ENCODE peak calls at places on chromosomes 1 and 21, in eight cellular contexts. B is fibroblast of lung, M is HepG2, H is neural progenitor cell, X is GM23248, S is K562, O is MM.1S, V is astrocyte. E is an unnamed sample.

GRCh38 chr21:38438476-38438893 is 59.8 kb downstream of the ERG start:
- DNase-seq in B (peak), M (no peak), H (no peak), X (peak), S (no peak), O (no peak), V (peak), E (no peak)

GRCh38 chr21:44964381-44964780 is 24.6 kb downstream of the SLX9 start:
- DNase-seq in B (no peak), M (no peak), H (no peak), X (no peak), S (no peak), O (no peak), V (no peak), E (no peak)

GRCh38 chr1:230507671-230508407 is 81.7 kb upstream of the PGBD5 start:
- DNase-seq in B (peak), M (no peak), H (no peak), X (peak), S (no peak), O (no peak), V (peak), E (no peak)

GRCh38 chr1:185200889-185201288 is 43.9 kb downstream of the SWT1 start:
- DNase-seq in B (no peak), M (no peak), H (peak), X (no peak), S (no peak), O (no peak), V (no peak), E (no peak)

GRCh38 chr1:204398197-204399125 is 13.2 kb downstream of the PPP1R15B start:
- DNase-seq in B (peak), M (peak), H (peak), X (peak), S (peak), O (peak), V (peak), E (no peak)

GRCh38 chr21:26471116-26471505 is 102.0 kb downstream of the CYYR1 start:
- DNase-seq in B (no peak), M (no peak), H (no peak), X (no peak), S (no peak), O (no peak), V (no peak), E (no peak)

GRCh38 chr1:181659348-181659957 is 176.1 kb downstream of the CACNA1E start:
- DNase-seq in B (no peak), M (peak), H (no peak), X (no peak), S (no peak), O (no peak), V (no peak), E (no peak)

GRCh38 chr1:206422525-206422924 is 47.8 kb upstream of the IKBKE start:
- DNase-seq in B (no peak), M (no peak), H (no peak), X (no peak), S (no peak), O (no peak), V (no peak), E (no peak)

GRCh38 chr1:25744140-25744581 is 55.8 kb upstream of the SELENON start:
- DNase-seq in B (peak), M (no peak), H (peak), X (peak), S (peak), O (no peak), V (peak), E (no peak)

GRCh38 chr1:21508580-21509350 is 458 bp upstream of the ALPL start:
- DNase-seq in B (peak), M (no peak), H (peak), X (peak), S (peak), O (peak), V (no peak), E (no peak)

GRCh38 chr1:147539122-147539575 is 2.2 kb upstream of the BCL9 start:
- DNase-seq in B (peak), M (peak), H (no peak), X (peak), S (peak), O (no peak), V (peak), E (no peak)

GRCh38 chr1:1406101-1406820 is 832 bp downstream of the MRPL20 start:
- DNase-seq in B (no peak), M (no peak), H (no peak), X (peak), S (peak), O (no peak), V (no peak), E (no peak)

GRCh38 chr1:65946960-65947359 is 154.3 kb downstream of the PDE4B start:
- DNase-seq in B (no peak), M (no peak), H (no peak), X (peak), S (no peak), O (no peak), V (no peak), E (no peak)

GRCh38 chr1:237029850-237030535 is 12.0 kb upstream of the RYR2 start:
- DNase-seq in B (no peak), M (no peak), H (no peak), X (no peak), S (no peak), O (no peak), V (no peak), E (no peak)

GRCh38 chr1:29124366-29125236 is 898 bp upstream of the TMEM200B start:
- DNase-seq in B (peak), M (peak), H (peak), X (peak), S (peak), O (peak), V (peak), E (no peak)
- TF ChIP-seq EZH2 in B (no peak), M (no peak), H (no peak), X (no peak), S (no peak), O (no peak), V (peak), E (no peak)

GRCh38 chr1:245694476-245695195 is 539.9 kb downstream of the KIF26B start:
- DNase-seq in B (no peak), M (no peak), H (no peak), X (no peak), S (no peak), O (no peak), V (no peak), E (no peak)

GRCh38 chr1:245698860-245699259 is 544.1 kb downstream of the KIF26B start:
- DNase-seq in B (no peak), M (no peak), H (no peak), X (no peak), S (no peak), O (no peak), V (no peak), E (no peak)

GRCh38 chr1:245695211-245695610 is 540.4 kb downstream of the KIF26B start:
- DNase-seq in B (no peak), M (no peak), H (no peak), X (no peak), S (no peak), O (no peak), V (no peak), E (no peak)

GRCh38 chr1:245700631-245701030 is 545.8 kb downstream of the KIF26B start:
- DNase-seq in B (no peak), M (no peak), H (no peak), X (no peak), S (no peak), O (no peak), V (no peak), E (no peak)

GRCh38 chr1:245698116-245698515 is 543.3 kb downstream of the KIF26B start:
- DNase-seq in B (no peak), M (no peak), H (no peak), X (no peak), S (no peak), O (no peak), V (no peak), E (no peak)
- H3K9ac ChIP-seq in B (no peak), M (no peak), H (no peak), X (no peak), S (no peak), O (no peak), V (no peak), E (no peak)

GRCh38 chr1:200890818-200891773 is 3.6 kb upstream of the INAVA start:
- DNase-seq in B (peak), M (peak), H (peak), X (peak), S (no peak), O (peak), V (peak), E (no peak)
- TF ChIP-seq EZH2 in B (peak), M (no peak), H (no peak), X (peak), S (no peak), O (no peak), V (no peak), E (no peak)

DNA sequence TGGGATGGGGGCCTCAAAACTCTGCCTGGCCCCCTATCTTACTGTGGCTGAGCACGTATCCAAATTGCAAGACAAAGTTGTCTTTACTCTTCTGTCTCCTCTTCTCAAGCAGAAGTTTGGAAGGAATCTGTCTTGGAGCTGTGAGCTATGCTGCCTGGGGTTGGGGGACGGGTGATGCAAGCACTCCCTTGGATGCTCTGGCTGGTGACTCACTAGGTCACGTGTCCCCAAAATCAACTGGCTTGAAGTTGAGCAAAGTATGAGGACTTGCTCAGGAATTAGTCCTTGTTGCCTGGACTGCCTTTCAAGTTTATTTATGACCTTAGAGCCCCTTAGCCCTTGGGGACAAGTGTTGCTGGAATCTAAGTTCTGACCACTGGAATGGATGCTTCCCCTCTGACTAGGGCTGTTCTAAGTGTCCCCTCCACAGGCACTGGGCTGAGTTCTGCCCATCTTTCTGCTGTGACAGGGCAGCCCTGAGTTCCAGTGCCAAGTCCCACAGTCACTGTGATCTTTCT is 269.5 kb downstream of the HHAT start:
- DNase-seq in B (peak), M (peak), H (no peak), X (peak), S (peak), O (no peak), V (peak), E (no peak)
- H3K9ac ChIP-seq in B (peak), M (no peak), H (no peak), X (peak), S (no peak), O (no peak), V (peak), E (no peak)

GRCh38 chr1:84892657-84893618 is at the start of gene LPAR3:
- DNase-seq in B (no peak), M (no peak), H (peak), X (peak), S (peak), O (no peak), V (no peak), E (no peak)
- TF ChIP-seq EZH2 in B (peak), M (no peak), H (no peak), X (no peak), S (no peak), O (no peak), V (peak), E (no peak)

GRCh38 chr1:82073659-82074058 is 272.9 kb downstream of the ADGRL2 start:
- DNase-seq in B (no peak), M (no peak), H (no peak), X (no peak), S (no peak), O (no peak), V (no peak), E (no peak)
- H3K9ac ChIP-seq in B (no peak), M (no peak), H (no peak), X (no peak), S (no peak), O (no peak), V (no peak), E (no peak)

DNA sequence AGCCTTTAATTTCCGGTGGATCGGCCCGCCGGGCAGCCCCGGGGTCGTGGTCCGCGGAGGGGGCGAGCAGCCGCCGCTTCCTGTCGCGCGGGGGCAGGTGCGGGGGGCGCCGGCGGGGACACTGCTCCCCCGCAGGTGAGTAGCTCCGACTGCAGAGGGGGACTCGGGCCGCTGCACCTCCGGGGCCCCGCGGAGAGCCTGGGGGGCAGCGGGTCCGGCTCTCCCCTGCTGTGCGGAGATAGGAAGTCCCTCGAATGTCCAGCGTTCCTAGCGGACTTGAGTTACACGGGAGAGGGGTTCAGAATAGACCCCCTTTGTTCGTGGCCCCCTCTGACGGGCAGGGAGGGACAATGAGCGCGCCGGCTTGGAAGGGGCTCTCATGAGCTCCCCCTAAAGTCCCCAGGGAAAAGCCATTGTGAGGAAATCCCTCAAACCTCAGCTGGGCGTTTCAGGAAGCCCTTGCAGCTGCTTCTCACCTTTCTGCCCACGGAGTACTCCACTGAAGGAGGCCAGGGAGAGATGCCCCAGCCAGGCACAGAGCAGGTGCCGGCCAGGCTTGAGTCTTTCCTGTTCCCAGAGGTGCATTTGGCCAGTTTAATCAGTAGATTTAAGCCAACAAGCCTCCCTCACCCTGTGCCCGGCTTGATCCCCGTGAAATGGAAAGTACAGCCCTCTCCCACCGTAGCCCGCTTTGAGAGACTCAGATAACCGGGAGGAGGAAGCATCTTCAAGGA is 925 bp downstream of the PDE9A start:
- DNase-seq in B (no peak), M (peak), H (peak), X (no peak), S (no peak), O (no peak), V (no peak), E (no peak)
- TF ChIP-seq EZH2 in B (peak), M (no peak), H (no peak), X (peak), S (no peak), O (peak), V (peak), E (no peak)

GRCh38 chr1:51359860-51360259 is 29.5 kb upstream of the TTC39A start:
- DNase-seq in B (no peak), M (no peak), H (no peak), X (no peak), S (no peak), O (no peak), V (no peak), E (no peak)
- H3K9ac ChIP-seq in B (no peak), M (no peak), H (no peak), X (no peak), S (no peak), O (no peak), V (no peak), E (no peak)

GRCh38 chr1:18641005-18641941 is 10.6 kb downstream of the PAX7 start:
- DNase-seq in B (no peak), M (no peak), H (peak), X (no peak), S (no peak), O (no peak), V (no peak), E (peak)

GRCh38 chr1:18638818-18639193 is 8.2 kb downstream of the PAX7 start:
- DNase-seq in B (no peak), M (no peak), H (no peak), X (no peak), S (no peak), O (no peak), V (no peak), E (no peak)

GRCh38 chr1:18639335-18640055 is 8.8 kb downstream of the PAX7 start:
- DNase-seq in B (no peak), M (no peak), H (peak), X (no peak), S (no peak), O (no peak), V (no peak), E (no peak)

GRCh38 chr1:18642278-18643095 is 11.8 kb downstream of the PAX7 start:
- DNase-seq in B (no peak), M (no peak), H (peak), X (no peak), S (no peak), O (no peak), V (no peak), E (no peak)

DNA sequence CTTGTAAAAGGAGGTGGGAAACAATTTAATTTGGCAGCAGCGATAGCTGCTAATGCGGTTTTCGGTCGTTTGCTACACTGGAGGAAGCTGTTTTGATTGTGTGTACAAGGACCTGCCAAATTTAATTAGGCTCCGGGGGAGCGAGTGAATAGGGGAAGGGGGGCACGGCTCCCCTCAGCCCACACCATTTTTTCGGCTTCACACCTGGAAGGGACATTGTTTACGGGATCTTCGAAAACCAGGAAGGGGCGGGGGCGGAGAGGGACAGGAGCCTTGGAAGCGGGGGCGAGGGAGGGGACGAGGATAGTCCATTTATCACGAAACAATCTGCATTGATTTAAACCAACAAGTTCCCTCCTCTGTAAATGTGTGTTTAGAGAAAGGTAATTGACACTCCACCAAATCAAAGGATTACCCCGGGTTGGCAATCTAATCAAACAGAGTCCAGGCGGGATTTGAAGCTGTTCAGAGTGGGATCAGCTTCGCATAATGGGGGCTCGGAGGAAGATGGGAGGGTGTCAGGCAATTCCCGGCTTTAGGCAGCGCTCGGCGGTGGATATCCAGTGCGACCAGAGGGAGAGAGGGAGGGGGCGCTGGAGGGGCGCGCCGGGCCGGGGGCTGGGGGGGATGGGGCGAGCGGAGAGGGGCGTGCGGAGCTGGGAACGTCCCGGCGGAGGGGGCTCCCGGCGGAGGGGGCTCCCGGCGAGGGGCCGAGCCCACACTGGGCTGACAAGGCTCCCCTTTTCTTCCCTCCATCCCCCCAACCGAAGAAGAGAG is 9.8 kb downstream of the PAX7 start:
- DNase-seq in B (no peak), M (no peak), H (peak), X (no peak), S (no peak), O (no peak), V (no peak), E (no peak)
- TF ChIP-seq EZH2 in B (peak), M (peak), H (no peak), X (no peak), S (no peak), O (peak), V (no peak), E (no peak)

DNA sequence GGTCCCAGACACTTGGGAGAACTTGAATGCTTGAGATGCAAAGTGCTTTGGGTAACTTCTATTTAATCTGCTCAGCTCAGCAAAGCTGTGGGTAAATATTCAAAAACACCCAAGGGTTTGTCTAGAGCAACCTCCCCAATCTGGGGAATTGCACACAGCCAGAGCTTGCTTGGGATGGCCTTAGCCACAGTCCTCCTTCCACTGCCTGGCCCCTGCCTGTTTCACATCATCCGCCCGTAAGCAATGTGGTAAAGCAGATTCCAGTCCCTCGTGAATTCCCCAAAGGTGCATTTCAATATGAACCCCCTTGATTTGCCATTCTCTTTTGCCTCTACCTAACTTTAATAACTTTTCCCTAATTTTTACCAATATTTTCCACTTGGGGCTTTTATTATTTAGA is 418.1 kb downstream of the DISC1 start:
- DNase-seq in B (no peak), M (no peak), H (no peak), X (no peak), S (no peak), O (no peak), V (no peak), E (no peak)
- H3K9ac ChIP-seq in B (no peak), M (no peak), H (no peak), X (no peak), S (no peak), O (no peak), V (no peak), E (no peak)